ENCODE peak calls at places on chromosomes 3 and 15, in four cellular contexts. One of them, this sample, is unnamed. For H3K4me1 and H3K9me3, the result is how much of the 10 kb centered on the place peaks cover.

GRCh38 chr15:86178845-86179244 is 99.2 kb downstream of the AGBL1 start:
- DNase-seq in Panc1: no peak
- DNase-seq in breast epithelium: no peak
- DNase-seq in left ventricle myocardium inferior: no peak
- DNase-seq in this sample: no peak

GRCh38 chr15:58299311-58299850 is 132.4 kb upstream of the LIPC start:
- DNase-seq in breast epithelium: no peak
- DNase-seq in Panc1: no peak
- DNase-seq in left ventricle myocardium inferior: no peak
- DNase-seq in this sample: no peak

GRCh38 chr15:41944313-41944940 is 27.9 kb downstream of the EHD4 start:
- DNase-seq in left ventricle myocardium inferior: peak
- DNase-seq in Panc1: no peak
- DNase-seq in breast epithelium: peak
- DNase-seq in this sample: peak

GRCh38 chr3:22713936-22714335 is 489.2 kb upstream of the UBE2E2 start:
- DNase-seq in breast epithelium: no peak
- DNase-seq in Panc1: no peak
- DNase-seq in left ventricle myocardium inferior: no peak
- DNase-seq in this sample: no peak

GRCh38 chr3:160210799-160211221 is 14.4 kb upstream of the C3orf80 start:
- DNase-seq in Panc1: peak
- DNase-seq in left ventricle myocardium inferior: no peak
- DNase-seq in breast epithelium: no peak
- DNase-seq in this sample: no peak

GRCh38 chr3:119309591-119309990 is 15.4 kb downstream of the ARHGAP31 start:
- DNase-seq in Panc1: no peak
- DNase-seq in left ventricle myocardium inferior: no peak
- DNase-seq in breast epithelium: no peak
- DNase-seq in this sample: no peak

GRCh38 chr3:147369231-147369630 is 37.1 kb downstream of the ZIC4 start:
- DNase-seq in breast epithelium: no peak
- DNase-seq in Panc1: no peak
- DNase-seq in left ventricle myocardium inferior: no peak
- DNase-seq in this sample: no peak

GRCh38 chr15:100043069-100043641 is 298.6 kb downstream of the ADAMTS17 start:
- DNase-seq in Panc1: peak
- DNase-seq in left ventricle myocardium inferior: no peak
- DNase-seq in breast epithelium: peak
- DNase-seq in this sample: no peak

GRCh38 chr3:191065183-191065805 is 133.7 kb upstream of the OSTN start:
- DNase-seq in left ventricle myocardium inferior: no peak
- DNase-seq in Panc1: no peak
- DNase-seq in breast epithelium: no peak
- DNase-seq in this sample: no peak

GRCh38 chr3:171055336-171056178 is 29.0 kb upstream of the SLC2A2 start:
- DNase-seq in Panc1: no peak
- DNase-seq in breast epithelium: no peak
- DNase-seq in left ventricle myocardium inferior: no peak
- DNase-seq in this sample: no peak

DNA sequence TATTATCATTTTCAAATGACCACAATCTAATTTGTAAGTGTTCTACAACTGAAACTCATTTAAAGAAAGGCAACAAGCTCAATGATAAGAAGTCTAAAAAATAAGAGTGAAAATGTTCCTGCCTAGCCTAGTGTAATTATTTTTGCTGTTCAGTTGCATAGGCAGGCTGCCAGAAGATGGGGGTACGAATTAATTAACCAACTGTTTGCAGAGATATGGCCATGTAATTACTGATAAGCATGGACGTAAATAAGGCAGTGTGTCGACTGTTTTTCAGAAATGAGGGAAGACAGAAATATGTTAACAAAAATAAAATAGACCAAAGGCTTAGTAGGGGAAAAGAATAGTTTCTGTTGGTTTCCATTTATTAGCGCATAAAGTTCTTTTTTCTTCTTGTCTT is 24.7 kb upstream of the SCAANT1 start:
- DNase-seq in left ventricle myocardium inferior: no peak
- DNase-seq in breast epithelium: no peak
- DNase-seq in Panc1: no peak
- DNase-seq in this sample: no peak
- H3K4me1 ChIP-seq in left ventricle myocardium inferior: half or more
- H3K4me1 ChIP-seq in breast epithelium: under half
- H3K4me1 ChIP-seq in Panc1: under half
- H3K4me1 ChIP-seq in this sample: under half

GRCh38 chr3:177945999-177946398 is 590.2 kb upstream of the KCNMB2 start:
- DNase-seq in Panc1: no peak
- DNase-seq in breast epithelium: no peak
- DNase-seq in left ventricle myocardium inferior: no peak
- DNase-seq in this sample: no peak

GRCh38 chr3:177946515-177946914 is 589.7 kb upstream of the KCNMB2 start:
- DNase-seq in Panc1: no peak
- DNase-seq in breast epithelium: no peak
- DNase-seq in left ventricle myocardium inferior: no peak
- DNase-seq in this sample: no peak

GRCh38 chr3:177947901-177948300 is 588.3 kb upstream of the KCNMB2 start:
- DNase-seq in left ventricle myocardium inferior: no peak
- DNase-seq in Panc1: no peak
- DNase-seq in breast epithelium: no peak
- DNase-seq in this sample: no peak

GRCh38 chr3:177946965-177947364 is 589.3 kb upstream of the KCNMB2 start:
- DNase-seq in breast epithelium: no peak
- DNase-seq in left ventricle myocardium inferior: no peak
- DNase-seq in Panc1: no peak
- DNase-seq in this sample: no peak

GRCh38 chr3:177948716-177949422 is 587.4 kb upstream of the KCNMB2 start:
- DNase-seq in Panc1: no peak
- DNase-seq in left ventricle myocardium inferior: no peak
- DNase-seq in breast epithelium: no peak
- DNase-seq in this sample: no peak
- H3K9me3 ChIP-seq in Panc1: under half
- H3K9me3 ChIP-seq in left ventricle myocardium inferior: under half
- H3K9me3 ChIP-seq in breast epithelium: under half
- H3K9me3 ChIP-seq in this sample: under half

GRCh38 chr3:71120012-71120411 is 463.5 kb downstream of the FOXP1 start:
- DNase-seq in Panc1: no peak
- DNase-seq in breast epithelium: no peak
- DNase-seq in left ventricle myocardium inferior: no peak
- DNase-seq in this sample: no peak

GRCh38 chr3:71118406-71118805 is 465.1 kb downstream of the FOXP1 start:
- DNase-seq in breast epithelium: no peak
- DNase-seq in left ventricle myocardium inferior: no peak
- DNase-seq in Panc1: no peak
- DNase-seq in this sample: no peak

GRCh38 chr3:71117572-71118247 is 465.8 kb downstream of the FOXP1 start:
- DNase-seq in left ventricle myocardium inferior: no peak
- DNase-seq in Panc1: no peak
- DNase-seq in breast epithelium: no peak
- DNase-seq in this sample: no peak

GRCh38 chr3:71121429-71122167 is 461.9 kb downstream of the FOXP1 start:
- DNase-seq in Panc1: no peak
- DNase-seq in left ventricle myocardium inferior: no peak
- DNase-seq in breast epithelium: no peak
- DNase-seq in this sample: no peak

GRCh38 chr3:71119171-71119570 is 464.4 kb downstream of the FOXP1 start:
- DNase-seq in left ventricle myocardium inferior: no peak
- DNase-seq in breast epithelium: no peak
- DNase-seq in Panc1: no peak
- DNase-seq in this sample: no peak
- H3K4me1 ChIP-seq in left ventricle myocardium inferior: half or more
- H3K4me1 ChIP-seq in breast epithelium: under half
- H3K4me1 ChIP-seq in Panc1: under half
- H3K4me1 ChIP-seq in this sample: under half

DNA sequence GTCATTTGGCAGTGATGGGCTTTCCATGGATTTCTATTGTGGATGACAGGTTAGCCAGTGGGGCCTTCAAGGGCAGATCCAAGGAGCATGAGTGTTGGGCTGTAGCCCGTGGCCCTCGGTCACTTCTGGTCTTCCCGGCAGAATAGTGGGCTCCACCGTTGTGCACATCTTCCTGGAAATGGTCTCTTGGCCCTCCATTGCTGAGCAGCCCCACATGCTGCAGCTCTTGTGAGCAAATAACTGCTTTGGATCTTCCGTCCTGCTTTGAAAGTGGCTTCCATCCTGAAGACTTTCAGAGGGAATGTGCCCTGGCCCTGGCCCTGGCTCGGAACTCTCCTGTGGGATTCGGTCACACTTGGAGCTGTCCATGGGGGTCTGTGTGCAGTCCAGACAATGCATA is 102.8 kb downstream of the SNRPN start:
- DNase-seq in breast epithelium: peak
- DNase-seq in Panc1: no peak
- DNase-seq in left ventricle myocardium inferior: no peak
- DNase-seq in this sample: no peak
- H3K9me3 ChIP-seq in breast epithelium: half or more
- H3K9me3 ChIP-seq in Panc1: half or more
- H3K9me3 ChIP-seq in left ventricle myocardium inferior: half or more
- H3K9me3 ChIP-seq in this sample: under half

DNA sequence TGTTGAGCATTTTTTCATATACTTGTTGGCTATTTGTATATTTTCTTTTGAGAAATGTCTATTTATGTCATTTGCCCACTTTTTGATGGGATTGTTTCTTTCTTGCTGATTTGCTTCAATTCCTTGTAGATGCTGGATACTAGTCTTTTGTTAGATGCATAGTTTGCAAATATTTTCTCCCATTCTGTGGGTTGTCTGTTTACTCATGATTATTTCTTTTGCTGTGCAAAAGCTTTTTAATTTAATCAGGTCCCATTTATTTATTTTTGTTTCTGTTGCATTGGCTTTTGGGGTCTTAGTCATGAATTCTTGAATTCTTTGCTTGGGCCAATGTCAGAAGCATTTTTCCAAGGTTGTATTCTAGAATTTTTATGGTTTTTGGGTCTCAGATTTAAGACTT is 251.7 kb downstream of the WNT5A start:
- DNase-seq in breast epithelium: no peak
- DNase-seq in left ventricle myocardium inferior: no peak
- DNase-seq in Panc1: no peak
- DNase-seq in this sample: no peak
- H3K4me1 ChIP-seq in breast epithelium: under half
- H3K4me1 ChIP-seq in left ventricle myocardium inferior: under half
- H3K4me1 ChIP-seq in Panc1: under half
- H3K4me1 ChIP-seq in this sample: under half

DNA sequence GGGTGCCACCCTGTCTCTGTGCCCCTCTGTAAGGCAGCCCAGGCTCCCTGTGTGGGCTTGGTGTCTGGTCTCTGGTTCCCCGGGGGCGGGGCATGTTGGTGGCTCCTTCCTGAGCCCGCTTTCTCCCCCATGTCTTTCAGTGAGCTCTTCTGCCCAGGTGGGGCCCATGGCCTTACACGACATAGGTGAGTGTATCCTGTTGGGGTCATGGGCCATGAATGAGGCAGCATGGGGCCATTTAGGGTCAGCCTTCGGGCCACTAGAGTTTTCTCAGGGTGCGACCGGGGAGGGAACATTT is 195.1 kb downstream of the UBE3A start:
- DNase-seq in Panc1: no peak
- DNase-seq in breast epithelium: peak
- DNase-seq in left ventricle myocardium inferior: peak
- DNase-seq in this sample: no peak
- H3K9me3 ChIP-seq in Panc1: under half
- H3K9me3 ChIP-seq in breast epithelium: half or more
- H3K9me3 ChIP-seq in left ventricle myocardium inferior: half or more
- H3K9me3 ChIP-seq in this sample: under half

DNA sequence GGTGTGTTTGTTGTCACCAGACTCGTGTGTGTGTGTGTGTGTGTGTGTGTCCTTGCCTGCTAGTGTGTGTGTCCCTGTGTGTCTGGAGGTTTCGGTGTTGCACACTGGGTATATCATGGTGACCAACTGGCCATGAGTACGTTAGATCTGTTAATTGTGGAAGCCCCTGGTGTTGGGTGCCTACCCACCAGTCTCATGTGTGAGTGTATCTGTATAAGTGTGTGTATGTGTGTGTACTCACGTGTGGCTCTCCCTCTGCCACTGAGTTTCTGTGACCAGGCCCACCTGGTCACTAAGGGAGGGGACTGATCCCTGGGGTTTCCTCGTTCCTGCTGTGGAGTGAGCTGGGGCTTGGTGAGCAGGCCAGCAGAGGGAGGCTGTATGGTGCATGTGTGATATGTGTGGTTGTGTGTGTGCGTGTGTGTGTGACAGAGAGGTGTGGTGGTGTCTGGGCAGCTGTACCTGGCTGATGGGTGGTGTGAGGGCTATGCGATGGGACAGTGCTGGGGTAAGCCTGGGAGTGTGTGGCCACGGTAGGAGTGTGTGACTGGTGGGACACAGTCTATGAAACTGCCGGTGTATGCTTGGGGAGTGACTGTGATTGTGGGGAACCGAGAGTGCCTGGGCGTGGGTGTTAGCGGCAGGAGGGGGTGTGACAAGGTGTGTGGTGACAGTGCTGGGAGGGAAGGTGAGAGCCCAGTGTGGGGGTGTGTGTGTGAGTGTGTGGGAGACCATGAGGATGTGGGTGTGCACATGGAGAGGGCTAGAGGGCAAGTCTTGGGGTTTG is 1.9 kb downstream of the PRKCD start:
- DNase-seq in breast epithelium: no peak
- DNase-seq in left ventricle myocardium inferior: no peak
- DNase-seq in Panc1: no peak
- DNase-seq in this sample: no peak
- H3K4me1 ChIP-seq in breast epithelium: under half
- H3K4me1 ChIP-seq in left ventricle myocardium inferior: half or more
- H3K4me1 ChIP-seq in Panc1: under half
- H3K4me1 ChIP-seq in this sample: under half